ENCODE peak calls at places on chromosome 18, in ten cellular contexts. I is lung; G is IMR-90; Z is CD8-positive, alpha-beta memory T cell; P is tibial nerve; O is stomach; B is lower lobe of right lung; Y is GM23248; N is psoas muscle; X is aorta. J is an unnamed sample. For H3K36me3 and H3K27me3, the result is how much of the 10 kb centered on the place peaks cover.

GRCh38 chr18:61580061-61580460 is 246.8 kb downstream of the CDH20 start:
- DNase-seq in I (no peak), G (no peak), Z (no peak), P (no peak), O (no peak), B (no peak), Y (peak), N (no peak), X (no peak), J (no peak)

GRCh38 chr18:70331456-70332097 is 42.7 kb downstream of the SOCS6 start:
- DNase-seq in I (no peak), G (no peak), Z (no peak), P (no peak), O (no peak), B (no peak), Y (no peak), N (no peak), X (no peak), J (no peak)

GRCh38 chr18:62788891-62789290 is 73.5 kb downstream of the PHLPP1 start:
- DNase-seq in I (no peak), G (no peak), Z (no peak), P (no peak), O (no peak), B (no peak), Y (no peak), N (no peak), X (no peak), J (no peak)

GRCh38 chr18:76491801-76492668 is 3.0 kb downstream of the ZNF516 start:
- DNase-seq in I (no peak), G (peak), Z (no peak), P (peak), O (peak), B (peak), Y (peak), N (peak), X (peak), J (no peak)

GRCh38 chr18:64330976-64331375 is 182.1 kb upstream of the LINC00305 start:
- DNase-seq in I (no peak), G (no peak), Z (no peak), P (no peak), O (no peak), B (no peak), Y (no peak), N (no peak), X (no peak), J (no peak)

GRCh38 chr18:31607384-31607783 is 15.7 kb downstream of the TTR start:
- DNase-seq in I (no peak), G (no peak), Z (no peak), P (no peak), O (no peak), B (no peak), Y (no peak), N (no peak), X (no peak), J (no peak)

GRCh38 chr18:68796936-68797690 is 767 bp upstream of the CCDC102B start:
- DNase-seq in I (peak), G (peak), Z (no peak), P (no peak), O (no peak), B (peak), Y (peak), N (no peak), X (no peak), J (no peak)

GRCh38 chr18:60493066-60493465 is 120.5 kb upstream of the MC4R start:
- DNase-seq in I (no peak), G (no peak), Z (no peak), P (no peak), O (no peak), B (no peak), Y (no peak), N (no peak), X (no peak), J (no peak)

GRCh38 chr18:70366174-70366573 is 77.3 kb downstream of the SOCS6 start:
- DNase-seq in I (no peak), G (no peak), Z (no peak), P (no peak), O (no peak), B (no peak), Y (no peak), N (no peak), X (no peak), J (no peak)

GRCh38 chr18:24726727-24727539 is 266.5 kb downstream of the HRH4 start:
- DNase-seq in I (peak), G (peak), Z (peak), P (no peak), O (peak), B (no peak), Y (peak), N (peak), X (peak), J (peak)

GRCh38 chr18:39761273-39761672 is 2193.8 kb upstream of the PIK3C3 start:
- DNase-seq in I (no peak), G (no peak), Z (no peak), P (no peak), O (no peak), B (no peak), Y (no peak), N (no peak), X (no peak), J (no peak)

GRCh38 chr18:12324991-12325725 is 17.1 kb downstream of the TUBB6 start:
- DNase-seq in I (no peak), G (no peak), Z (no peak), P (no peak), O (no peak), B (no peak), Y (no peak), N (no peak), X (no peak), J (no peak)

GRCh38 chr18:12328179-12328823 is 20.3 kb downstream of the TUBB6 start:
- DNase-seq in I (no peak), G (no peak), Z (no peak), P (no peak), O (no peak), B (no peak), Y (no peak), N (no peak), X (no peak), J (no peak)

GRCh38 chr18:12326711-12327460 is 18.8 kb downstream of the TUBB6 start:
- DNase-seq in I (no peak), G (no peak), Z (no peak), P (no peak), O (no peak), B (no peak), Y (no peak), N (no peak), X (no peak), J (no peak)

GRCh38 chr18:12327510-12328178 is 19.6 kb downstream of the TUBB6 start:
- DNase-seq in I (peak), G (peak), Z (peak), P (peak), O (peak), B (peak), Y (peak), N (peak), X (peak), J (peak)

GRCh38 chr18:12325726-12326245 is 17.7 kb downstream of the TUBB6 start:
- DNase-seq in I (no peak), G (no peak), Z (no peak), P (no peak), O (no peak), B (no peak), Y (no peak), N (no peak), X (no peak), J (no peak)
- H3K36me3 ChIP-seq in I (under half), G (half or more), Z (under half), P (under half), O (under half), B (half or more), Y (half or more), N (half or more), X (under half), J (half or more)

DNA sequence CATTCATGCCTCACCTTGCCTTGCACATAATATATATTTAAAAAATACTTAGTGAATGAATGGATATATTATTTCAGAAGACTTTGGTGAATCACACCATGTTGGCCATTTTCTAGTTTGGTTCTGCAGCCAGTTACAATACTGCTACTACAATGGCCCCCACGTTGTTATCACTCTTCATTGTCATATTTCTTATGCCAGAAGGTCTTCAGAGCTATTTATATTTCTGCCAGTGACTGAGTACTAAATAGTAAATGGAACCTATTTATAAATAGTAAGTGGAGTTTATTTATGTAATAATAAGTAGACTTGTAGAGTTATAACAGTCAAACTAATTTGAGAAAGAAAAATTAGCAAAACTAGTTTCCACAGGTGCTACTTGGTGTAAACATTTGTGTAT is 516.6 kb upstream of the SYT4 start:
- DNase-seq in I (no peak), G (no peak), Z (no peak), P (no peak), O (no peak), B (no peak), Y (peak), N (no peak), X (no peak), J (no peak)
- H3K27me3 ChIP-seq in I (under half), G (under half), Z (under half), P (under half), O (under half), B (under half), Y (under half), N (under half), X (under half), J (under half)

GRCh38 chr18:48708807-48709206 is 170.0 kb downstream of the CTIF start:
- DNase-seq in I (no peak), G (no peak), Z (no peak), P (no peak), O (no peak), B (no peak), Y (no peak), N (no peak), X (no peak), J (no peak)
- H3K36me3 ChIP-seq in I (under half), G (under half), Z (under half), P (under half), O (under half), B (under half), Y (under half), N (under half), X (under half), J (under half)

GRCh38 chr18:49491534-49491856 is 4.5 kb upstream of the C18orf32 start:
- DNase-seq in I (no peak), G (no peak), Z (no peak), P (no peak), O (no peak), B (no peak), Y (no peak), N (no peak), X (no peak), J (no peak)

GRCh38 chr18:49490246-49490762 is 3.3 kb upstream of the C18orf32 start:
- DNase-seq in I (no peak), G (no peak), Z (no peak), P (no peak), O (no peak), B (no peak), Y (peak), N (no peak), X (no peak), J (no peak)

GRCh38 chr18:49494660-49495059 is 7.6 kb upstream of the C18orf32 start:
- DNase-seq in I (no peak), G (no peak), Z (no peak), P (no peak), O (no peak), B (no peak), Y (peak), N (no peak), X (no peak), J (no peak)

GRCh38 chr18:49492694-49493033 is 5.6 kb upstream of the C18orf32 start:
- DNase-seq in I (no peak), G (no peak), Z (no peak), P (no peak), O (no peak), B (no peak), Y (no peak), N (no peak), X (no peak), J (no peak)

GRCh38 chr18:49491857-49492693 is 5.0 kb upstream of the C18orf32 start:
- DNase-seq in I (peak), G (peak), Z (peak), P (peak), O (peak), B (peak), Y (peak), N (peak), X (peak), J (peak)
- H3K27me3 ChIP-seq in I (under half), G (under half), Z (under half), P (under half), O (under half), B (under half), Y (under half), N (under half), X (under half), J (under half)